ENCODE peak calls at places on chromosomes 7 and 10, in four cellular contexts. T, M, K and B are unnamed samples.
A peak's percentile ranks its signal among the peaks of the same experiment; 100 is the strongest.

GRCh38 chr7:100675581-100676350 is 2.2 kb downstream of the GNB2 start:
- DNase-seq in T (peak; percentile 70), M (peak; percentile 80), K (peak; percentile 68), B (peak; percentile 66)

GRCh38 chr10:132574783-132575319 is 37.3 kb downstream of the INPP5A start:
- DNase-seq in T (no peak), M (peak; percentile 87), K (no peak), B (peak; percentile 73)

GRCh38 chr10:16653223-16653622 is 131.5 kb upstream of the C1QL3 start:
- DNase-seq in T (no peak), M (no peak), K (no peak), B (no peak)

GRCh38 chr10:31921031-31921430 is 7.6 kb downstream of the ARHGAP12 start:
- DNase-seq in T (no peak), M (no peak), K (no peak), B (no peak)

GRCh38 chr7:87225696-87226095 is 6.2 kb upstream of the TMEM243 start:
- DNase-seq in T (peak; percentile 49), M (peak; percentile 36), K (no peak), B (peak; percentile 26)

GRCh38 chr7:69893915-69894314 is 295.6 kb downstream of the AUTS2 start:
- DNase-seq in T (no peak), M (no peak), K (peak; percentile 84), B (peak; percentile 35)

GRCh38 chr7:94301024-94301588 is 93.6 kb upstream of the COL1A2 start:
- DNase-seq in T (peak; percentile 91), M (peak; percentile 99), K (no peak), B (peak; percentile 99)

GRCh38 chr10:82887488-82887887 is 1012.5 kb downstream of the NRG3 start:
- DNase-seq in T (no peak), M (no peak), K (peak; percentile 81), B (no peak)

GRCh38 chr10:90227259-90227658 is 525.9 kb downstream of the KIF20B start:
- DNase-seq in T (peak; percentile 32), M (peak; percentile 32), K (no peak), B (peak; percentile 58)

GRCh38 chr7:127322832-127323231 is 69.7 kb downstream of the ZNF800 start:
- DNase-seq in T (no peak), M (no peak), K (no peak), B (no peak)

GRCh38 chr7:157271315-157271990 is 65.4 kb upstream of the DNAJB6 start:
- DNase-seq in T (no peak), M (peak; percentile 58), K (no peak), B (peak; percentile 41)

GRCh38 chr7:150451097-150451793 is 815 bp downstream of the GIMAP8 start:
- DNase-seq in T (no peak), M (no peak), K (no peak), B (no peak)

GRCh38 chr7:154423219-154423618 is 371.0 kb downstream of the DPP6 start:
- DNase-seq in T (no peak), M (no peak), K (no peak), B (no peak)

GRCh38 chr10:69847883-69848282 is 46.2 kb downstream of the COL13A1 start:
- DNase-seq in T (no peak), M (peak; percentile 45), K (no peak), B (no peak)

GRCh38 chr10:130300608-130301025 is 164.4 kb downstream of the GLRX3 start:
- DNase-seq in T (peak; percentile 80), M (no peak), K (no peak), B (no peak)

GRCh38 chr7:98811299-98811698 is 58.5 kb downstream of the TMEM130 start:
- DNase-seq in T (no peak), M (no peak), K (no peak), B (no peak)